ENCODE peak calls at places on chromosomes 2 and 18, in ten cellular contexts. Q is thoracic aorta, E is DND-41, D is cardiac muscle cell, L is upper lobe of right lung, U is right atrium auricular region, S is Karpas-422, P is heart right ventricle, R is kidney, O is ovary. J is an unnamed sample.
A peak's percentile ranks its signal among the peaks of the same experiment; 100 is the strongest.

GRCh38 chr2:208062113-208062512 is 36.8 kb upstream of the PLEKHM3 start:
- DNase-seq in R (no peak), O (no peak), Q (no peak), P (no peak), U (no peak), D (no peak), E (peak; percentile 7), L (no peak), S (peak; percentile 81), J (peak; percentile 16)

GRCh38 chr18:37403100-37403781 is 162.4 kb downstream of the CELF4 start:
- DNase-seq in S (no peak), Q (no peak), P (peak; percentile 43), U (peak; percentile 66), O (peak; percentile 52), R (peak; percentile 84), D (peak; percentile 77), E (no peak), L (no peak), J (no peak)

GRCh38 chr2:232876071-232876977 is 6.3 kb downstream of the SNORC start:
- DNase-seq in E (no peak), U (no peak), D (peak; percentile 57), S (no peak), R (peak; percentile 63), P (no peak), L (peak; percentile 60), O (peak; percentile 40), Q (no peak), J (no peak)

GRCh38 chr2:84022810-84023431 is 436.2 kb downstream of the SUCLG1 start:
- DNase-seq in O (no peak), P (no peak), Q (no peak), D (peak; percentile 73), S (peak; percentile 87), L (no peak), R (no peak), U (no peak), E (peak; percentile 33), J (peak; percentile 54)

GRCh38 chr2:30321466-30321865 is 90.1 kb downstream of the LBH start:
- DNase-seq in L (no peak), E (no peak), S (no peak), U (no peak), R (no peak), P (no peak), Q (no peak), D (no peak), O (no peak), J (no peak)

GRCh38 chr2:241458687-241459086 is 49.7 kb downstream of the STK25 start:
- DNase-seq in E (no peak), P (no peak), R (no peak), D (no peak), L (no peak), Q (no peak), S (no peak), O (no peak), U (no peak), J (no peak)

GRCh38 chr2:44055229-44055628 is 59.4 kb upstream of the LRPPRC start:
- DNase-seq in L (no peak), D (no peak), O (no peak), Q (no peak), E (no peak), S (peak; percentile 23), R (no peak), U (no peak), P (no peak), J (no peak)

GRCh38 chr2:182018218-182018617 is 32.6 kb downstream of the PPP1R1C start:
- DNase-seq in U (no peak), D (no peak), P (no peak), S (no peak), R (no peak), L (no peak), E (no peak), O (no peak), Q (no peak), J (no peak)

GRCh38 chr2:12705742-12706141 is 11.0 kb upstream of the TRIB2 start:
- DNase-seq in R (no peak), D (no peak), P (no peak), L (no peak), Q (no peak), O (no peak), S (no peak), U (no peak), E (no peak), J (no peak)

GRCh38 chr2:122062506-122062905 is 307.1 kb downstream of the TSN start:
- DNase-seq in D (no peak), O (no peak), L (no peak), E (no peak), S (no peak), Q (no peak), R (no peak), P (no peak), U (no peak), J (no peak)

GRCh38 chr2:203242518-203242917 is 3.7 kb downstream of the CYP20A1 start:
- DNase-seq in O (no peak), D (no peak), P (no peak), L (no peak), E (no peak), R (no peak), S (no peak), U (no peak), Q (no peak), J (no peak)

GRCh38 chr18:76765649-76766048 is 56.7 kb upstream of the ZNF236 start:
- DNase-seq in E (no peak), U (no peak), R (no peak), D (no peak), L (no peak), P (no peak), O (no peak), Q (no peak), S (no peak), J (no peak)

GRCh38 chr18:9356969-9357368 is 22.4 kb downstream of the TWSG1 start:
- DNase-seq in L (no peak), Q (no peak), U (no peak), E (no peak), O (no peak), R (no peak), S (no peak), P (no peak), D (no peak), J (no peak)

GRCh38 chr2:8549273-8549922 is 132.5 kb upstream of the ID2 start:
- DNase-seq in D (no peak), R (no peak), E (no peak), U (no peak), P (no peak), L (no peak), S (no peak), O (no peak), Q (no peak), J (no peak)

GRCh38 chr2:108034843-108035242 is 48.5 kb downstream of the SLC5A7 start:
- DNase-seq in E (no peak), U (no peak), R (no peak), P (no peak), D (no peak), L (no peak), S (peak; percentile 63), Q (no peak), O (no peak), J (no peak)

GRCh38 chr2:174336403-174337336 is 1.9 kb downstream of the SP9 start:
- DNase-seq in P (peak; percentile 26), L (peak; percentile 73), O (no peak), E (peak; percentile 44), Q (no peak), S (peak; percentile 71), D (peak; percentile 79), R (peak; percentile 72), U (no peak), J (no peak)
- H3K4me1 ChIP-seq in P (peaks cover 69% of the 10 kb centered on the region), L (peaks cover 40% of the 10 kb centered on the region), O (peaks cover 11% of the 10 kb centered on the region), E (peaks cover 15% of the 10 kb centered on the region), Q (peaks cover 53% of the 10 kb centered on the region), S (peaks cover 61% of the 10 kb centered on the region), D (peaks cover 8% of the 10 kb centered on the region), R (peaks cover 11% of the 10 kb centered on the region), U (peaks cover 60% of the 10 kb centered on the region), J (peaks cover 9% of the 10 kb centered on the region)

GRCh38 chr2:105738658-105739051 is 6.1 kb upstream of the NCK2 start:
- DNase-seq in R (no peak), S (no peak), O (no peak), P (no peak), L (no peak), Q (no peak), U (no peak), D (no peak), E (no peak), J (no peak)

GRCh38 chr2:105739944-105740734 is 4.6 kb upstream of the NCK2 start:
- DNase-seq in S (no peak), L (no peak), Q (no peak), R (no peak), D (no peak), P (no peak), O (no peak), E (no peak), U (no peak), J (no peak)

GRCh38 chr2:105737980-105738657 is 6.6 kb upstream of the NCK2 start:
- DNase-seq in L (no peak), D (no peak), O (no peak), U (no peak), Q (no peak), R (no peak), P (no peak), E (no peak), S (no peak), J (no peak)

GRCh38 chr2:105741216-105741615 is 3.5 kb upstream of the NCK2 start:
- DNase-seq in S (no peak), D (no peak), E (no peak), Q (no peak), O (no peak), R (no peak), U (no peak), L (no peak), P (no peak), J (no peak)

GRCh38 chr2:105739408-105739807 is 5.3 kb upstream of the NCK2 start:
- DNase-seq in D (no peak), O (no peak), S (no peak), P (no peak), Q (no peak), L (no peak), E (no peak), R (no peak), U (no peak), J (no peak)
- H3K27ac ChIP-seq in D (no peak overlapping the region), O (no peak overlapping the region), S (no peak overlapping the region), P (no peak overlapping the region), Q (no peak overlapping the region), L (no peak overlapping the region), E (peak overlapping the region; percentile 67), R (no peak overlapping the region), U (no peak overlapping the region), J (no peak overlapping the region)

GRCh38 chr2:38095996-38096861 is 20.3 kb upstream of the CYP1B1 start:
- DNase-seq in E (no peak), S (no peak), D (peak; percentile 18), Q (no peak), R (no peak), O (peak; percentile 61), P (peak; percentile 74), U (no peak), L (no peak), J (no peak)
- H3K4me1 ChIP-seq in E (no peaks in the 10 kb centered on the region), S (no peaks in the 10 kb centered on the region), D (no peaks in the 10 kb centered on the region), Q (no peaks in the 10 kb centered on the region), R (peaks cover 21% of the 10 kb centered on the region), O (peaks cover 10% of the 10 kb centered on the region), P (peaks cover 93% of the 10 kb centered on the region), U (peaks cover 55% of the 10 kb centered on the region), L (peaks cover 58% of the 10 kb centered on the region), J (peaks cover 20% of the 10 kb centered on the region)

DNA sequence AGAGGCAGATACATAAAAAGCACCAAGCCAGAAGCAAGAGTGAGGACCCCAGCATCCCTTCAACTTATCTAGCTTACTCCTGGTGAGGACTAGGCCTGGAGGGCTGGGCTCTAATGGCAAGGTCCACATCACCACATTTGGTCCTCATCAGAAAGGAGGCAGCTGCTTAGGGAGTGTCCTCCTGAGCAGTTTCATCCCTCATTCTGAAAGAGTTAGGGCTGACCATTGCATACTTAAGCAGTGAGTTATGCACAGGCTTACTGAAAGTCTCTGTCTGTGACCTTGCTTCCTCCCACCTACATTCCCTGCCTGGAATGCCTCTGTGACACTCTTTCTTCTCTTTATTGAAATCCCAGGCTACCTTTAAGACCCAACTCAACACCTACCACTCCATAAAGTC is 301.8 kb upstream of the ACVR2A start:
- DNase-seq in D (no peak), U (no peak), E (no peak), Q (no peak), O (no peak), R (no peak), S (no peak), L (no peak), P (no peak), J (no peak)
- H3K27ac ChIP-seq in D (no peak overlapping the region), U (no peak overlapping the region), E (no peak overlapping the region), Q (no peak overlapping the region), O (no peak overlapping the region), R (no peak overlapping the region), S (no peak overlapping the region), L (no peak overlapping the region), P (no peak overlapping the region), J (no peak overlapping the region)

J was measured in iPS DF 6.9.